ENCODE peak calls at places on chromosomes 13 and 19, in six cellular contexts. R is H1, O is mesenchymal stem cell, W is mesendoderm, G is neuronal stem cell, M is H9. F is an unnamed sample.
A peak's percentile ranks its signal among the peaks of the same experiment; 100 is the strongest.

GRCh38 chr13:48402325-48402962 is 10.5 kb downstream of the LPAR6 start:
- DNase-seq in O (no peak), M (no peak), W (no peak), R (no peak), G (no peak), F (no peak)

GRCh38 chr13:111846396-111847174 is 220.4 kb upstream of the SOX1 start:
- DNase-seq in M (peak; percentile 76), R (peak; percentile 48), W (peak; percentile 46), O (no peak), G (no peak), F (no peak)

GRCh38 chr13:75395056-75395455 is 86.9 kb downstream of the TBC1D4 start:
- DNase-seq in G (no peak), O (no peak), R (no peak), M (no peak), W (no peak), F (no peak)

GRCh38 chr19:8631425-8631819 is 989 bp downstream of the NFILZ start:
- DNase-seq in R (no peak), W (peak; percentile 53), O (peak; percentile 64), G (peak; percentile 48), M (no peak), F (peak; percentile 36)

GRCh38 chr19:50418186-50419021 is at the start of gene SPIB:
- DNase-seq in M (peak; percentile 33), W (no peak), O (no peak), R (no peak), G (no peak), F (no peak)

GRCh38 chr19:29836409-29836825 is 24.6 kb downstream of the CCNE1 start:
- DNase-seq in G (no peak), O (no peak), W (no peak), M (no peak), R (no peak), F (no peak)

GRCh38 chr13:113607477-113608245 is 23.1 kb downstream of the TFDP1 start:
- DNase-seq in M (no peak), W (no peak), O (no peak), R (no peak), G (no peak), F (no peak)

GRCh38 chr19:37565370-37565669 is 29.3 kb downstream of the ZNF571 start:
- DNase-seq in G (no peak), R (no peak), O (no peak), W (peak; percentile 23), M (no peak), F (no peak)

GRCh38 chr13:41746259-41746658 is 214.7 kb downstream of the VWA8 start:
- DNase-seq in O (peak; percentile 60), W (no peak), G (no peak), R (no peak), M (no peak), F (peak; percentile 79)

GRCh38 chr13:94217370-94217769 is 262.1 kb downstream of the DCT start:
- DNase-seq in R (no peak), W (no peak), G (no peak), O (peak; percentile 57), M (no peak), F (peak; percentile 52)

GRCh38 chr13:58619396-58620113 is 988.0 kb downstream of the PCDH17 start:
- DNase-seq in W (peak; percentile 91), R (no peak), O (peak; percentile 46), M (no peak), G (no peak), F (no peak)

GRCh38 chr19:43495082-43495481 is 9.5 kb downstream of the PHLDB3 start:
- DNase-seq in G (no peak), O (no peak), R (no peak), W (no peak), M (no peak), F (no peak)

GRCh38 chr19:16069813-16070365 is 6.4 kb upstream of the TPM4 start:
- DNase-seq in O (no peak), M (no peak), G (no peak), R (no peak), W (no peak), F (no peak)

GRCh38 chr19:1015061-1015781 is 5.7 kb downstream of the TMEM259 start:
- DNase-seq in W (no peak), R (no peak), O (no peak), M (no peak), G (no peak), F (no peak)

GRCh38 chr13:98174321-98174720 is 2.7 kb downstream of the RNF113B start:
- DNase-seq in O (no peak), G (no peak), M (no peak), W (no peak), R (no peak), F (no peak)

GRCh38 chr19:35027851-35028599 is 2.2 kb upstream of the SCN1B start:
- DNase-seq in G (no peak), R (no peak), M (no peak), O (no peak), W (peak; percentile 75), F (peak; percentile 27)

GRCh38 chr19:32870154-32870573 is 597 bp upstream of the SLC7A9 start:
- DNase-seq in W (peak; percentile 55), R (peak; percentile 58), M (peak; percentile 69), G (no peak), O (no peak), F (no peak)

GRCh38 chr19:39428309-39429112 is 7.2 kb downstream of the RPS16 start:
- DNase-seq in G (peak; percentile 72), R (peak; percentile 88), W (peak; percentile 97), O (peak; percentile 98), M (peak; percentile 93), F (peak; percentile 96)
- H3K4ac ChIP-seq in G (no peak overlapping the region), R (peak overlapping the region; percentile 10), W (peak overlapping the region; percentile 41), O (peak overlapping the region; percentile 3), M (no peak overlapping the region), F (peak overlapping the region; percentile 98)

GRCh38 chr13:110320645-110321044 is 13.6 kb downstream of the COL4A2 start:
- DNase-seq in O (no peak), W (no peak), M (no peak), R (no peak), G (no peak), F (no peak)
- H3K27ac ChIP-seq in O (peak overlapping the region; percentile 54), W (no peak overlapping the region), M (no peak overlapping the region), R (no peak overlapping the region), G (no peak overlapping the region), F (no peak overlapping the region)

DNA sequence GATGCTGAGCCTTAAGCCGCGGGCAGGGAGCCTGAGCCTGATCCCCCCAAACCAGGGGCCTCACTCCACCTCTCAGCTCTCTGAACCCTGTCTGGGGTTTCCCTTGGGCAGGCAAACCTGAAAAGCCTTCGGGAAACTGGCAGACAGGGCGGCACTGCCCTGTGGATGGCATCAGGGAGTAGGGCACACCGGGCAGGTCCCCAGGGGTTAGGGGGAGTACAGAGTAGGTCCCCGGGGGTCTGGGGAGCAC is 9.7 kb downstream of the MKNK2 start:
- DNase-seq in G (no peak), M (no peak), W (no peak), R (no peak), O (no peak), F (no peak)
- H4K8ac ChIP-seq in G (peak overlapping the region; percentile 98), M (no peak overlapping the region), W (no peak overlapping the region), R (peak overlapping the region; percentile 96), O (no peak overlapping the region), F (no peak overlapping the region)

DNA sequence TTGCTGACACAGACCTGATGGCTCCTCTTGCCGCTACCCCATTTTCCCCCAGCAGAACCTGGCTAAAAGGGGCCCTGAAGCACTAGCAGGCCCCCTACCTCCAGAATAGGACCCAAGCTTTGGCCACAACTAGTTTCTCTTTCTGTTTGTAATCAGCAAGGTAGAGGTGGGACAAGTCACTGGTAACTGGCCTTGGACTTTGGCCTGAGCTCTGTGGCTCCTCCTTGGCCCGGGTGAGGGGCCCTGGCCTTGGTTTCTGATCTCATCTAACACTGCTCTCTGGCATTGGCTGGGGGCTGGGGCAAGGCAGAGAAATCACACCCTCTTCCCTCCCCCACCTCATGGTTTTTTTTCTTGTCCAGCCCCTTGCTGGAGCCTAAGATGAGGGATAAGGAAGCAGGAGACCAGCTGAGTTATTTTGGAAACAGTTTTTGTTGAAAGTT is 2.1 kb downstream of the CALM3 start:
- DNase-seq in R (no peak), M (no peak), W (peak; percentile 38), G (no peak), O (no peak), F (no peak)
- H3K4ac ChIP-seq in R (no peak overlapping the region), M (no peak overlapping the region), W (no peak overlapping the region), G (no peak overlapping the region), O (no peak overlapping the region), F (peak overlapping the region; percentile 40)

DNA sequence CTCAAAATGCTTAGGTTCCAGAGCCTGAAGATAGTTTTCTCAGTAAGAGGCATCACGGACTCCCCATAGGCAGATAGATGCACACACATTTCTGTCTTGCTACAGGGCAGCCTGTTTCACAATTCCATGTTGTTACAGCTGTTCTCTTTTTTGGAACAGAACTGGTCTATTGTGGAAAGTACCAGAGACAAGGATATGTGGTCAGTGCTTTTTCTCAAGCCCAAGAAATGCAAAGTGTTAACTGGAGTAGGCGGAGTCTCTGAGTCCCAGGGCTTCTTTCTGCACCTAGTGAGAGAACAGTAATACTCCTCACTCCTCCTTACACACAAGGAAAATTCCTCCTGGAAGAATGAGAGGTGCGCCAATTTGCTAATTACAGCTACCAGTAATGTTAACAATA is 141.6 kb upstream of the ARGLU1 start:
- DNase-seq in O (no peak), M (no peak), W (no peak), R (no peak), G (no peak), F (no peak)
- H3K27ac ChIP-seq in O (no peak overlapping the region), M (no peak overlapping the region), W (no peak overlapping the region), R (no peak overlapping the region), G (no peak overlapping the region), F (no peak overlapping the region)

DNA sequence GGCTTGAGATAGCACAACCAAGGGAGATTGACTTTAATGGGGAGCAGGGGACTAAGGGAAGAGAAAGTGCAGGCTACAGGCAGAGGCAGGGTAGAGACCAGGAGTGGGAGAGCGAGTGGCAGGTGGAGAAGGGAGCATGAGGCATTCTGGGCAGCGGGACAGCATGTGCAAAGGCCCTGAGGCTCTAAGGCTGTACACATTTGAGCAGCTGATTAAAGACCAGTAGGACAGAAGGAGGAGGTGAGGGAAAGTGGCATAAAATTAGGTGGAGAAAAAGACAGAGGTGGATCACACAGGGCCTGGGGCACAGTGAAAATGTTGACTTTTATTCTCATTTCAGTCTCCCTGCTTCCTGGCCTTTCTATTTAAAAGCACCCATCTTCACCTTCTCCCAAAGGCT is 74.4 kb downstream of the ALOX5AP start:
- DNase-seq in R (no peak), W (no peak), M (no peak), O (no peak), G (no peak), F (no peak)
- H4K8ac ChIP-seq in R (no peak overlapping the region), W (no peak overlapping the region), M (no peak overlapping the region), O (peak overlapping the region; percentile 95), G (no peak overlapping the region), F (no peak overlapping the region)

GRCh38 chr19:18373407-18373891 is 12.5 kb upstream of the GDF15 start:
- DNase-seq in G (no peak), W (no peak), O (no peak), M (no peak), R (no peak), F (no peak)
- H3K4ac ChIP-seq in G (no peak overlapping the region), W (peak overlapping the region; percentile 98), O (peak overlapping the region; percentile 89), M (peak overlapping the region; percentile 48), R (peak overlapping the region; percentile 82), F (peak overlapping the region; percentile 100)

GRCh38 chr19:12994701-12995595 is at the start of gene NFIX:
- DNase-seq in W (no peak), R (no peak), G (no peak), M (no peak), O (peak; percentile 69), F (peak; percentile 39)
- H3K27ac ChIP-seq in W (no peak within 1 kb of the TSS), R (no peak within 1 kb of the TSS), G (no peak within 1 kb of the TSS), M (no peak within 1 kb of the TSS), O (no peak within 1 kb of the TSS), F (peak within 1 kb of the TSS; percentile 76)

F was measured in IMR-90.